ENCODE peak calls at places on chromosomes 1 and 21, in four cellular contexts. C is HCEC 1CT; Y is naive thymus-derived CD8-positive, alpha-beta T cell; D is left ventricle myocardium inferior. G is an unnamed sample.

GRCh38 chr1:14259191-14259757 is 339.2 kb upstream of the KAZN start:
- DNase-seq in D (peak), Y (no peak), C (no peak), G (no peak)

GRCh38 chr1:36349839-36350238 is 26.4 kb upstream of the EVA1B start:
- DNase-seq in D (no peak), Y (no peak), C (no peak), G (no peak)

GRCh38 chr1:109826930-109827349 is 63.2 kb upstream of the EPS8L3 start:
- DNase-seq in Y (no peak), C (no peak), D (peak), G (no peak)

GRCh38 chr1:162561037-162561615 is 396 bp upstream of the UAP1 start:
- DNase-seq in C (peak), Y (peak), D (peak), G (peak)

GRCh38 chr1:33640114-33640660 is 167.7 kb downstream of the ZSCAN20 start:
- DNase-seq in D (no peak), Y (no peak), C (no peak), G (no peak)

GRCh38 chr21:39648879-39649278 is 36.1 kb downstream of the B3GALT5 start:
- DNase-seq in Y (no peak), C (no peak), D (no peak), G (no peak)

GRCh38 chr1:36137776-36138175 is 11.5 kb downstream of the TRAPPC3 start:
- DNase-seq in C (no peak), D (no peak), Y (no peak), G (no peak)

GRCh38 chr1:166032901-166033371 is 133.9 kb downstream of the FAM78B start:
- DNase-seq in Y (no peak), D (peak), C (no peak), G (no peak)

GRCh38 chr21:36209626-36210171 is 53.1 kb downstream of the DOP1B start:
- DNase-seq in C (peak), D (no peak), Y (peak), G (no peak)

GRCh38 chr1:242826706-242827336 is 302.3 kb upstream of the PLD5 start:
- DNase-seq in Y (no peak), C (no peak), D (no peak), G (no peak)

GRCh38 chr21:17359781-17360180 is 153.1 kb upstream of the CXADR start:
- DNase-seq in D (no peak), Y (no peak), C (no peak), G (no peak)

GRCh38 chr1:180540697-180541594 is 17.8 kb upstream of the OVAAL start:
- DNase-seq in Y (no peak), C (no peak), D (no peak), G (no peak)

GRCh38 chr1:59354754-59355337 is 58.0 kb downstream of the FGGY start:
- DNase-seq in C (no peak), Y (no peak), D (no peak), G (no peak)

GRCh38 chr1:28986296-28986910 is 72.0 kb downstream of the EPB41 start:
- DNase-seq in D (no peak), C (no peak), Y (no peak), G (no peak)

G was measured in KG1.